ENCODE peak calls at places on chromosomes 11 and 22, in five cellular contexts. B, X, D, E and R are unnamed samples.

GRCh38 chr11:110479445-110480101 is 49.8 kb downstream of the FDX1 start:
- DNase-seq in B (no peak), E (peak), X (no peak), D (no peak), R (no peak)

GRCh38 chr22:35835998-35836691 is 118.5 kb downstream of the APOL5 start:
- DNase-seq in B (no peak), X (peak), D (peak), E (peak), R (no peak)

GRCh38 chr22:49779226-49779625 is 48.4 kb downstream of the BRD1 start:
- DNase-seq in E (no peak), X (no peak), B (peak), D (no peak), R (no peak)

GRCh38 chr11:65433657-65434056 is 11.1 kb downstream of the NEAT1 start:
- DNase-seq in B (no peak), E (peak), X (no peak), D (no peak), R (no peak)

GRCh38 chr11:61914471-61915171 is 2.7 kb downstream of the RAB3IL1 start:
- DNase-seq in B (no peak), X (no peak), D (no peak), E (no peak), R (no peak)

GRCh38 chr11:110892741-110893285 is 180.6 kb upstream of the ARHGAP20 start:
- DNase-seq in X (no peak), B (no peak), D (no peak), E (no peak), R (no peak)

GRCh38 chr11:120682866-120683265 is 171.3 kb downstream of the GRIK4 start:
- DNase-seq in E (peak), B (no peak), D (peak), X (no peak), R (no peak)

GRCh38 chr22:28146401-28147304 is 227.6 kb upstream of the PITPNB start:
- DNase-seq in B (no peak), D (no peak), X (no peak), E (peak), R (no peak)

GRCh38 chr22:17924076-17924475 is 100.3 kb downstream of the MICAL3 start:
- DNase-seq in B (no peak), D (no peak), E (no peak), X (no peak), R (no peak)

GRCh38 chr11:19714387-19715363 is 2.0 kb downstream of the NAV2 start:
- DNase-seq in D (peak), X (peak), B (peak), E (peak), R (no peak)

GRCh38 chr11:71530602-71531001 is 3.5 kb downstream of the KRTAP5-7 start:
- DNase-seq in D (no peak), E (no peak), X (no peak), B (no peak), R (no peak)

GRCh38 chr11:10490032-10490397 is 35.0 kb downstream of the AMPD3 start:
- DNase-seq in B (no peak), E (no peak), X (peak), D (no peak), R (no peak)

GRCh38 chr11:20042717-20043392 is 117.4 kb downstream of the DBX1 start:
- DNase-seq in D (no peak), X (no peak), E (peak), B (no peak), R (no peak)

GRCh38 chr11:117818036-117818858 is 6.3 kb downstream of the FXYD2 start:
- DNase-seq in X (no peak), E (peak), D (peak), B (peak), R (no peak)

GRCh38 chr11:94786264-94787126 is 18.3 kb downstream of the AMOTL1 start:
- DNase-seq in B (no peak), E (peak), D (no peak), X (peak), R (no peak)

GRCh38 chr22:50304528-50305392 is 2.7 kb downstream of the PLXNB2 start:
- DNase-seq in D (peak), B (no peak), E (peak), X (no peak), R (no peak)